ENCODE peak calls at places on chromosomes 16 and 17, in four cellular contexts. One of them, this sample, is unnamed.

GRCh38 chr17:32016231-32016630 is 9.0 kb downstream of the LRRC37B start:
- DNase-seq in activated effector memory CD4-positive, alpha-beta T cell treated with Interleukin-2 at 50 U/mL for 16 hours: no peak
- DNase-seq in globus pallidus: no peak
- DNase-seq in Karpas-422: no peak
- DNase-seq in this sample: no peak

GRCh38 chr16:75296606-75297005 is 45.2 kb upstream of the BCAR1 start:
- DNase-seq in activated effector memory CD4-positive, alpha-beta T cell treated with Interleukin-2 at 50 U/mL for 16 hours: no peak
- DNase-seq in globus pallidus: peak
- DNase-seq in Karpas-422: no peak
- DNase-seq in this sample: peak

GRCh38 chr16:70648606-70649005 is 2.2 kb downstream of the IL34 start:
- DNase-seq in activated effector memory CD4-positive, alpha-beta T cell treated with Interleukin-2 at 50 U/mL for 16 hours: no peak
- DNase-seq in globus pallidus: no peak
- DNase-seq in Karpas-422: peak
- DNase-seq in this sample: no peak

GRCh38 chr17:79154951-79155557 is 80.4 kb downstream of the ENGASE start:
- DNase-seq in activated effector memory CD4-positive, alpha-beta T cell treated with Interleukin-2 at 50 U/mL for 16 hours: no peak
- DNase-seq in globus pallidus: peak
- DNase-seq in Karpas-422: no peak
- DNase-seq in this sample: no peak

GRCh38 chr17:1606352-1606985 is 22.2 kb downstream of the SLC43A2 start:
- DNase-seq in activated effector memory CD4-positive, alpha-beta T cell treated with Interleukin-2 at 50 U/mL for 16 hours: no peak
- DNase-seq in globus pallidus: no peak
- DNase-seq in Karpas-422: no peak
- DNase-seq in this sample: peak

GRCh38 chr17:59725691-59726090 is 18.2 kb downstream of the VMP1 start:
- DNase-seq in activated effector memory CD4-positive, alpha-beta T cell treated with Interleukin-2 at 50 U/mL for 16 hours: no peak
- DNase-seq in globus pallidus: no peak
- DNase-seq in Karpas-422: no peak
- DNase-seq in this sample: no peak

GRCh38 chr16:88014954-88015805 is 63.9 kb downstream of the BANP start:
- DNase-seq in activated effector memory CD4-positive, alpha-beta T cell treated with Interleukin-2 at 50 U/mL for 16 hours: no peak
- DNase-seq in globus pallidus: no peak
- DNase-seq in Karpas-422: no peak
- DNase-seq in this sample: no peak

GRCh38 chr16:76235025-76235424 is 42.2 kb upstream of the CNTNAP4 start:
- DNase-seq in activated effector memory CD4-positive, alpha-beta T cell treated with Interleukin-2 at 50 U/mL for 16 hours: no peak
- DNase-seq in globus pallidus: no peak
- DNase-seq in Karpas-422: no peak
- DNase-seq in this sample: no peak

GRCh38 chr17:62653002-62653830 is 25.7 kb downstream of the MRC2 start:
- DNase-seq in activated effector memory CD4-positive, alpha-beta T cell treated with Interleukin-2 at 50 U/mL for 16 hours: peak
- DNase-seq in globus pallidus: peak
- DNase-seq in Karpas-422: peak
- DNase-seq in this sample: no peak

GRCh38 chr17:56652608-56653007 is 59.1 kb downstream of the NOG start:
- DNase-seq in activated effector memory CD4-positive, alpha-beta T cell treated with Interleukin-2 at 50 U/mL for 16 hours: no peak
- DNase-seq in globus pallidus: no peak
- DNase-seq in Karpas-422: no peak
- DNase-seq in this sample: no peak

GRCh38 chr17:14784997-14785696 is 480.0 kb downstream of the PMP22 start:
- DNase-seq in activated effector memory CD4-positive, alpha-beta T cell treated with Interleukin-2 at 50 U/mL for 16 hours: peak
- DNase-seq in globus pallidus: no peak
- DNase-seq in Karpas-422: peak
- DNase-seq in this sample: no peak

GRCh38 chr16:642189-643049 is 791 bp downstream of the MCRIP2 start:
- DNase-seq in activated effector memory CD4-positive, alpha-beta T cell treated with Interleukin-2 at 50 U/mL for 16 hours: no peak
- DNase-seq in globus pallidus: no peak
- DNase-seq in Karpas-422: peak
- DNase-seq in this sample: no peak

GRCh38 chr17:29505826-29506225 is 61.0 kb downstream of the ABHD15 start:
- DNase-seq in activated effector memory CD4-positive, alpha-beta T cell treated with Interleukin-2 at 50 U/mL for 16 hours: no peak
- DNase-seq in globus pallidus: no peak
- DNase-seq in Karpas-422: no peak
- DNase-seq in this sample: no peak

GRCh38 chr17:76090517-76091135 is 11.6 kb downstream of the ZACN start:
- DNase-seq in activated effector memory CD4-positive, alpha-beta T cell treated with Interleukin-2 at 50 U/mL for 16 hours: no peak
- DNase-seq in globus pallidus: no peak
- DNase-seq in Karpas-422: no peak
- DNase-seq in this sample: no peak

GRCh38 chr17:32342603-32343325 is 791 bp upstream of the C17orf75 start:
- DNase-seq in activated effector memory CD4-positive, alpha-beta T cell treated with Interleukin-2 at 50 U/mL for 16 hours: no peak
- DNase-seq in globus pallidus: no peak
- DNase-seq in Karpas-422: no peak
- DNase-seq in this sample: no peak

GRCh38 chr17:1985093-1985492 is 40.0 kb downstream of the RTN4RL1 start:
- DNase-seq in activated effector memory CD4-positive, alpha-beta T cell treated with Interleukin-2 at 50 U/mL for 16 hours: no peak
- DNase-seq in globus pallidus: no peak
- DNase-seq in Karpas-422: no peak
- DNase-seq in this sample: no peak

GRCh38 chr17:37019117-37019744 is 70.5 kb downstream of the AATF start:
- DNase-seq in activated effector memory CD4-positive, alpha-beta T cell treated with Interleukin-2 at 50 U/mL for 16 hours: no peak
- DNase-seq in globus pallidus: no peak
- DNase-seq in Karpas-422: no peak
- DNase-seq in this sample: no peak

GRCh38 chr16:9102379-9102778 is 10.9 kb downstream of the HAPSTR1 start:
- DNase-seq in activated effector memory CD4-positive, alpha-beta T cell treated with Interleukin-2 at 50 U/mL for 16 hours: no peak
- DNase-seq in globus pallidus: no peak
- DNase-seq in Karpas-422: no peak
- DNase-seq in this sample: no peak

GRCh38 chr17:31112001-31112661 is 17.4 kb downstream of the NF1 start:
- DNase-seq in activated effector memory CD4-positive, alpha-beta T cell treated with Interleukin-2 at 50 U/mL for 16 hours: no peak
- DNase-seq in globus pallidus: no peak
- DNase-seq in Karpas-422: peak
- DNase-seq in this sample: no peak

GRCh38 chr17:80449930-80450576 is 26.4 kb downstream of the NPTX1 start:
- DNase-seq in activated effector memory CD4-positive, alpha-beta T cell treated with Interleukin-2 at 50 U/mL for 16 hours: no peak
- DNase-seq in globus pallidus: no peak
- DNase-seq in Karpas-422: no peak
- DNase-seq in this sample: peak

GRCh38 chr16:85870159-85870558 is 28.8 kb upstream of the IRF8 start:
- DNase-seq in activated effector memory CD4-positive, alpha-beta T cell treated with Interleukin-2 at 50 U/mL for 16 hours: no peak
- DNase-seq in globus pallidus: no peak
- DNase-seq in Karpas-422: no peak
- DNase-seq in this sample: no peak

GRCh38 chr16:57766714-57767348 is 31.3 kb downstream of the KATNB1 start:
- DNase-seq in activated effector memory CD4-positive, alpha-beta T cell treated with Interleukin-2 at 50 U/mL for 16 hours: no peak
- DNase-seq in globus pallidus: no peak
- DNase-seq in Karpas-422: no peak
- DNase-seq in this sample: no peak

GRCh38 chr16:29313559-29313887 is 93.0 kb downstream of the NPIPB11 start:
- DNase-seq in activated effector memory CD4-positive, alpha-beta T cell treated with Interleukin-2 at 50 U/mL for 16 hours: no peak
- DNase-seq in globus pallidus: no peak
- DNase-seq in Karpas-422: no peak
- DNase-seq in this sample: no peak

GRCh38 chr17:55154101-55154500 is 110.7 kb upstream of the HLF start:
- DNase-seq in activated effector memory CD4-positive, alpha-beta T cell treated with Interleukin-2 at 50 U/mL for 16 hours: no peak
- DNase-seq in globus pallidus: no peak
- DNase-seq in Karpas-422: no peak
- DNase-seq in this sample: no peak

GRCh38 chr17:45098081-45098868 is 34.0 kb downstream of the PLCD3 start:
- DNase-seq in activated effector memory CD4-positive, alpha-beta T cell treated with Interleukin-2 at 50 U/mL for 16 hours: no peak
- DNase-seq in globus pallidus: no peak
- DNase-seq in Karpas-422: no peak
- DNase-seq in this sample: no peak

GRCh38 chr17:82112181-82112865 is 14.3 kb upstream of the FASN start:
- DNase-seq in activated effector memory CD4-positive, alpha-beta T cell treated with Interleukin-2 at 50 U/mL for 16 hours: no peak
- DNase-seq in globus pallidus: no peak
- DNase-seq in Karpas-422: no peak
- DNase-seq in this sample: no peak

GRCh38 chr16:87132361-87133014 is 184.7 kb downstream of the C16orf95 start:
- DNase-seq in activated effector memory CD4-positive, alpha-beta T cell treated with Interleukin-2 at 50 U/mL for 16 hours: no peak
- DNase-seq in globus pallidus: peak
- DNase-seq in Karpas-422: no peak
- DNase-seq in this sample: peak

GRCh38 chr16:53962041-53962440 is 258.1 kb downstream of the FTO start:
- DNase-seq in activated effector memory CD4-positive, alpha-beta T cell treated with Interleukin-2 at 50 U/mL for 16 hours: no peak
- DNase-seq in globus pallidus: no peak
- DNase-seq in Karpas-422: no peak
- DNase-seq in this sample: no peak

GRCh38 chr17:82272495-82273326 is 789 bp downstream of the CSNK1D start:
- DNase-seq in activated effector memory CD4-positive, alpha-beta T cell treated with Interleukin-2 at 50 U/mL for 16 hours: peak
- DNase-seq in globus pallidus: no peak
- DNase-seq in Karpas-422: peak
- DNase-seq in this sample: no peak

GRCh38 chr17:60802377-60802776 is 124.7 kb downstream of the BCAS3 start:
- DNase-seq in activated effector memory CD4-positive, alpha-beta T cell treated with Interleukin-2 at 50 U/mL for 16 hours: no peak
- DNase-seq in globus pallidus: no peak
- DNase-seq in Karpas-422: no peak
- DNase-seq in this sample: no peak

GRCh38 chr16:49631521-49632041 is 224.3 kb downstream of the ZNF423 start:
- DNase-seq in activated effector memory CD4-positive, alpha-beta T cell treated with Interleukin-2 at 50 U/mL for 16 hours: no peak
- DNase-seq in globus pallidus: no peak
- DNase-seq in Karpas-422: no peak
- DNase-seq in this sample: no peak

GRCh38 chr16:48075398-48075797 is 80.4 kb downstream of the ABCC12 start:
- DNase-seq in activated effector memory CD4-positive, alpha-beta T cell treated with Interleukin-2 at 50 U/mL for 16 hours: no peak
- DNase-seq in globus pallidus: no peak
- DNase-seq in Karpas-422: no peak
- DNase-seq in this sample: no peak

GRCh38 chr16:30697264-30698138 is 1.5 kb upstream of the SRCAP start:
- DNase-seq in activated effector memory CD4-positive, alpha-beta T cell treated with Interleukin-2 at 50 U/mL for 16 hours: no peak
- DNase-seq in globus pallidus: peak
- DNase-seq in Karpas-422: no peak
- DNase-seq in this sample: peak

GRCh38 chr17:58507123-58507634 is 7.3 kb downstream of the MTMR4 start:
- DNase-seq in activated effector memory CD4-positive, alpha-beta T cell treated with Interleukin-2 at 50 U/mL for 16 hours: no peak
- DNase-seq in globus pallidus: no peak
- DNase-seq in Karpas-422: no peak
- DNase-seq in this sample: peak

GRCh38 chr17:58323420-58324408 is 4.9 kb downstream of the TSPOAP1 start:
- DNase-seq in activated effector memory CD4-positive, alpha-beta T cell treated with Interleukin-2 at 50 U/mL for 16 hours: no peak
- DNase-seq in globus pallidus: no peak
- DNase-seq in Karpas-422: peak
- DNase-seq in this sample: no peak

GRCh38 chr16:31074073-31074813 is at the start of the genes ZNF646 and ZNF668:
- DNase-seq in activated effector memory CD4-positive, alpha-beta T cell treated with Interleukin-2 at 50 U/mL for 16 hours: peak
- DNase-seq in globus pallidus: peak
- DNase-seq in Karpas-422: peak
- DNase-seq in this sample: peak

GRCh38 chr17:50222922-50223321 is 21.5 kb upstream of the COL1A1 start:
- DNase-seq in activated effector memory CD4-positive, alpha-beta T cell treated with Interleukin-2 at 50 U/mL for 16 hours: no peak
- DNase-seq in globus pallidus: no peak
- DNase-seq in Karpas-422: no peak
- DNase-seq in this sample: no peak

GRCh38 chr17:75629157-75629556 is 4.1 kb upstream of the SMIM5 start:
- DNase-seq in activated effector memory CD4-positive, alpha-beta T cell treated with Interleukin-2 at 50 U/mL for 16 hours: no peak
- DNase-seq in globus pallidus: no peak
- DNase-seq in Karpas-422: no peak
- DNase-seq in this sample: no peak

This sample was measured in G401.